ENCODE peak calls at places on chromosomes 1 and 21, in seven cellular contexts. E is activated B cell treated with CpG ODN at 0.5 μM for 24 hours; W is activated CD8-positive, alpha-beta memory T cell treated with anti-CD3 and anti-CD28 coated beads, Interleukin-2, amount 10 ng/mL, durations not matched to agents 7 days and 5 days; J is activated naive CD4-positive, alpha-beta T cell treated with anti-CD3 and anti-CD28 coated beads, Interleukin-2, amount 50 U/mL, for 72 hours; H is activated CD4-positive, CD25-positive, alpha-beta regulatory T cell treated with anti-CD3 and anti-CD28 coated beads, Interleukin-2, amount 50 U/mL, for 24 hours; S is SK-N-SH treated with all-trans-retinoic acid at 6 μM for 48 hours; C is mucosa of descending colon. B is an unnamed sample.

GRCh38 chr1:42439940-42440339 is 15.9 kb downstream of the ZMYND12 start:
- ATAC-seq in E (no peak), W (no peak), J (no peak), H (no peak), S (peak), C (peak), B (no peak)

GRCh38 chr1:237867380-237867888 is 23.3 kb downstream of the ZP4 start:
- ATAC-seq in E (no peak), W (no peak), J (no peak), H (no peak), S (no peak), C (no peak), B (no peak)

GRCh38 chr21:37627561-37627960 is 261.0 kb downstream of the DYRK1A start:
- ATAC-seq in E (no peak), W (no peak), J (no peak), H (no peak), S (no peak), C (no peak), B (no peak)

GRCh38 chr1:228794810-228795209 is 59.5 kb downstream of the RHOU start:
- ATAC-seq in E (no peak), W (peak), J (peak), H (peak), S (no peak), C (no peak), B (no peak)

GRCh38 chr1:67966666-67967009 is 83.8 kb downstream of the DIRAS3 start:
- ATAC-seq in E (no peak), W (no peak), J (no peak), H (no peak), S (no peak), C (no peak), B (no peak)

GRCh38 chr1:208628298-208628914 is 384.2 kb upstream of the PLXNA2 start:
- ATAC-seq in E (no peak), W (no peak), J (no peak), H (no peak), S (no peak), C (no peak), B (no peak)

GRCh38 chr1:48688102-48688760 is 88.5 kb downstream of the BEND5 start:
- ATAC-seq in E (peak), W (no peak), J (no peak), H (no peak), S (peak), C (no peak), B (no peak)

GRCh38 chr1:199799116-199799515 is 228.4 kb upstream of the NR5A2 start:
- ATAC-seq in E (no peak), W (no peak), J (no peak), H (no peak), S (no peak), C (no peak), B (no peak)

GRCh38 chr1:240618946-240619345 is 7.0 kb upstream of the GREM2 start:
- ATAC-seq in E (no peak), W (no peak), J (peak), H (no peak), S (no peak), C (no peak), B (no peak)

GRCh38 chr1:43454270-43455011 is 710 bp upstream of the HYI start:
- ATAC-seq in E (peak), W (peak), J (peak), H (peak), S (peak), C (peak), B (peak)

GRCh38 chr1:156119503-156120209 is 5.1 kb downstream of the LMNA start:
- ATAC-seq in E (peak), W (no peak), J (no peak), H (no peak), S (peak), C (peak), B (peak)

GRCh38 chr21:35395728-35396127 is 346.6 kb upstream of the RUNX1 start:
- ATAC-seq in E (no peak), W (no peak), J (no peak), H (no peak), S (no peak), C (no peak), B (no peak)

GRCh38 chr1:94050263-94050662 is 70.7 kb downstream of the ABCA4 start:
- ATAC-seq in E (no peak), W (no peak), J (no peak), H (no peak), S (peak), C (no peak), B (no peak)

GRCh38 chr21:29434081-29434480 is 135.4 kb downstream of the BACH1 start:
- ATAC-seq in E (peak), W (no peak), J (peak), H (peak), S (no peak), C (no peak), B (no peak)

GRCh38 chr1:81329061-81329460 is 471.7 kb upstream of the ADGRL2 start:
- ATAC-seq in E (no peak), W (no peak), J (no peak), H (no peak), S (no peak), C (no peak), B (no peak)

GRCh38 chr1:67766117-67766978 is 66.9 kb downstream of the GNG12 start:
- ATAC-seq in E (peak), W (peak), J (peak), H (no peak), S (peak), C (peak), B (peak)